ENCODE peak calls at places on chromosomes 12 and 14, in ten cellular contexts. G is endothelial cell; A is NCI-H2029 treated with DMSO at 0.1 percent for 48 hours; J is activated CD8-positive, alpha-beta memory T cell treated with anti-CD3 and anti-CD28 coated beads for 4 hours; S is AG04450; T is LHCN-M2; F is COR-L47; P is GM12865; B is NCI-H1105 treated with DMSO at 0.1 percent for 48 hours; N is hepatic stellate cell. H is an unnamed sample.

GRCh38 chr12:12609692-12610091 is 2.0 kb upstream of the CREBL2 start:
- DNase-seq in S (no peak), A (no peak), B (no peak), F (no peak), G (no peak), J (no peak), P (no peak), T (no peak), N (no peak), H (no peak)

GRCh38 chr12:5187136-5187535 is 143.5 kb downstream of the KCNA5 start:
- DNase-seq in J (no peak), G (no peak), N (no peak), F (no peak), A (peak; percentile 91), S (no peak), B (peak; percentile 10), P (no peak), T (no peak), H (no peak)

GRCh38 chr12:46523863-46524770 is 151.5 kb upstream of the SLC38A2 start:
- DNase-seq in S (peak; percentile 92), B (no peak), P (no peak), N (peak; percentile 78), F (no peak), T (peak; percentile 100), J (no peak), G (no peak), A (no peak), H (peak; percentile 80)

GRCh38 chr12:750356-751191 is 1.8 kb upstream of the WNK1 start:
- DNase-seq in P (peak; percentile 51), G (no peak), S (no peak), A (no peak), T (peak; percentile 18), F (no peak), B (peak; percentile 23), N (no peak), J (no peak), H (no peak)

GRCh38 chr14:104111301-104112112 is 26.0 kb downstream of the ASPG start:
- DNase-seq in P (no peak), N (no peak), T (no peak), S (no peak), J (no peak), A (no peak), F (no peak), G (no peak), B (no peak), H (no peak)

GRCh38 chr14:78697341-78697740 is 527.2 kb downstream of the NRXN3 start:
- DNase-seq in A (peak; percentile 0), T (peak; percentile 12), N (no peak), B (peak; percentile 65), F (peak; percentile 36), G (no peak), J (no peak), S (no peak), P (peak; percentile 33), H (no peak)

GRCh38 chr14:99315197-99315596 is 43.2 kb upstream of the BCL11B start:
- DNase-seq in P (no peak), S (no peak), F (no peak), N (no peak), T (no peak), J (no peak), B (no peak), A (no peak), G (no peak), H (no peak)

GRCh38 chr12:106113042-106113441 is 25.7 kb downstream of the NUAK1 start:
- DNase-seq in S (no peak), A (no peak), N (peak; percentile 32), P (peak; percentile 5), B (no peak), J (no peak), G (no peak), F (no peak), T (peak; percentile 70), H (no peak)

GRCh38 chr12:8590842-8591545 is 21.7 kb downstream of the AICDA start:
- DNase-seq in J (no peak), A (no peak), T (no peak), S (no peak), B (no peak), N (no peak), F (no peak), P (peak; percentile 64), G (no peak), H (no peak)